ENCODE peak calls at places on chromosome 3, in five cellular contexts. One of them, this sample, is unnamed.

GRCh38 chr3:127034990-127035652 is 52.2 kb downstream of the PLXNA1 start:
- DNase-seq in upper lobe of left lung: no peak
- DNase-seq in fibroblast of lung: no peak
- DNase-seq in PC-9: no peak
- DNase-seq in CD8-positive, alpha-beta memory T cell: peak; percentile 17
- DNase-seq in this sample: no peak

GRCh38 chr3:193903976-193904375 is 232.0 kb upstream of the HES1 start:
- DNase-seq in upper lobe of left lung: no peak
- DNase-seq in CD8-positive, alpha-beta memory T cell: no peak
- DNase-seq in PC-9: no peak
- DNase-seq in fibroblast of lung: no peak
- DNase-seq in this sample: no peak

GRCh38 chr3:69403406-69403934 is 17.6 kb upstream of the FRMD4B start:
- DNase-seq in upper lobe of left lung: no peak
- DNase-seq in PC-9: no peak
- DNase-seq in fibroblast of lung: no peak
- DNase-seq in CD8-positive, alpha-beta memory T cell: no peak
- DNase-seq in this sample: no peak

GRCh38 chr3:134449951-134450350 is 35.8 kb downstream of the ANAPC13 start:
- DNase-seq in fibroblast of lung: no peak
- DNase-seq in PC-9: no peak
- DNase-seq in upper lobe of left lung: no peak
- DNase-seq in CD8-positive, alpha-beta memory T cell: no peak
- DNase-seq in this sample: no peak

GRCh38 chr3:129723558-129724324 is 117.3 kb upstream of the PLXND1 start:
- DNase-seq in fibroblast of lung: peak; percentile 93
- DNase-seq in PC-9: peak; percentile 39
- DNase-seq in CD8-positive, alpha-beta memory T cell: no peak
- DNase-seq in upper lobe of left lung: peak; percentile 40
- DNase-seq in this sample: no peak

GRCh38 chr3:69197922-69198540 is 75.6 kb upstream of the LMOD3 start:
- DNase-seq in upper lobe of left lung: no peak
- DNase-seq in fibroblast of lung: no peak
- DNase-seq in PC-9: no peak
- DNase-seq in CD8-positive, alpha-beta memory T cell: peak; percentile 78
- DNase-seq in this sample: no peak

GRCh38 chr3:138332472-138333073 is 2.9 kb upstream of the NME9 start:
- DNase-seq in CD8-positive, alpha-beta memory T cell: no peak
- DNase-seq in upper lobe of left lung: no peak
- DNase-seq in fibroblast of lung: peak; percentile 66
- DNase-seq in PC-9: no peak
- DNase-seq in this sample: no peak

GRCh38 chr3:171343688-171344087 is 116.5 kb downstream of the TNIK start:
- DNase-seq in PC-9: no peak
- DNase-seq in fibroblast of lung: no peak
- DNase-seq in upper lobe of left lung: no peak
- DNase-seq in CD8-positive, alpha-beta memory T cell: no peak
- DNase-seq in this sample: no peak

GRCh38 chr3:34229871-34230270 is 431.4 kb downstream of the PDCD6IP start:
- DNase-seq in upper lobe of left lung: no peak
- DNase-seq in PC-9: no peak
- DNase-seq in fibroblast of lung: no peak
- DNase-seq in CD8-positive, alpha-beta memory T cell: no peak
- DNase-seq in this sample: no peak

GRCh38 chr3:82509106-82509842 is 747.8 kb upstream of the GBE1 start:
- DNase-seq in PC-9: no peak
- DNase-seq in upper lobe of left lung: no peak
- DNase-seq in CD8-positive, alpha-beta memory T cell: no peak
- DNase-seq in fibroblast of lung: no peak
- DNase-seq in this sample: no peak

GRCh38 chr3:186254676-186255665 is 107.1 kb downstream of the DGKG start:
- DNase-seq in PC-9: no peak
- DNase-seq in fibroblast of lung: no peak
- DNase-seq in CD8-positive, alpha-beta memory T cell: no peak
- DNase-seq in upper lobe of left lung: peak; percentile 26
- DNase-seq in this sample: no peak

GRCh38 chr3:178777718-178778411 is 241.6 kb downstream of the KCNMB2 start:
- DNase-seq in fibroblast of lung: no peak
- DNase-seq in PC-9: no peak
- DNase-seq in CD8-positive, alpha-beta memory T cell: no peak
- DNase-seq in upper lobe of left lung: no peak
- DNase-seq in this sample: no peak

GRCh38 chr3:189903562-189904250 is 217.0 kb downstream of the P3H2 start:
- DNase-seq in fibroblast of lung: no peak
- DNase-seq in CD8-positive, alpha-beta memory T cell: no peak
- DNase-seq in PC-9: no peak
- DNase-seq in upper lobe of left lung: no peak
- DNase-seq in this sample: no peak

GRCh38 chr3:9808345-9809037 is 1.6 kb upstream of the TTLL3 start:
- DNase-seq in fibroblast of lung: peak; percentile 22
- DNase-seq in PC-9: peak; percentile 29
- DNase-seq in CD8-positive, alpha-beta memory T cell: peak; percentile 61
- DNase-seq in upper lobe of left lung: no peak
- DNase-seq in this sample: peak; percentile 21

GRCh38 chr3:124826703-124827102 is 60.5 kb downstream of the ITGB5 start:
- DNase-seq in fibroblast of lung: peak; percentile 94
- DNase-seq in PC-9: no peak
- DNase-seq in upper lobe of left lung: no peak
- DNase-seq in CD8-positive, alpha-beta memory T cell: no peak
- DNase-seq in this sample: no peak

GRCh38 chr3:62241279-62241678 is 132.1 kb downstream of the FEZF2 start:
- DNase-seq in PC-9: no peak
- DNase-seq in upper lobe of left lung: no peak
- DNase-seq in CD8-positive, alpha-beta memory T cell: no peak
- DNase-seq in fibroblast of lung: no peak
- DNase-seq in this sample: no peak

GRCh38 chr3:94862703-94863102 is 799.8 kb downstream of the NSUN3 start:
- DNase-seq in fibroblast of lung: no peak
- DNase-seq in PC-9: no peak
- DNase-seq in CD8-positive, alpha-beta memory T cell: no peak
- DNase-seq in upper lobe of left lung: no peak
- DNase-seq in this sample: no peak

GRCh38 chr3:31106204-31106603 is 211.7 kb upstream of the GADL1 start:
- DNase-seq in fibroblast of lung: peak; percentile 59
- DNase-seq in PC-9: peak; percentile 9
- DNase-seq in CD8-positive, alpha-beta memory T cell: no peak
- DNase-seq in upper lobe of left lung: no peak
- DNase-seq in this sample: no peak

GRCh38 chr3:127442551-127442950 is 148.0 kb downstream of the TPRA1 start:
- DNase-seq in upper lobe of left lung: peak; percentile 3
- DNase-seq in PC-9: no peak
- DNase-seq in CD8-positive, alpha-beta memory T cell: no peak
- DNase-seq in fibroblast of lung: no peak
- DNase-seq in this sample: no peak

GRCh38 chr3:194617827-194618226 is 15.4 kb downstream of the TMEM44 start:
- DNase-seq in upper lobe of left lung: no peak
- DNase-seq in PC-9: peak; percentile 78
- DNase-seq in CD8-positive, alpha-beta memory T cell: no peak
- DNase-seq in fibroblast of lung: peak; percentile 8
- DNase-seq in this sample: no peak

GRCh38 chr3:33385423-33385822 is 54.8 kb downstream of the UBP1 start:
- DNase-seq in CD8-positive, alpha-beta memory T cell: peak; percentile 51
- DNase-seq in fibroblast of lung: no peak
- DNase-seq in upper lobe of left lung: no peak
- DNase-seq in PC-9: no peak
- DNase-seq in this sample: no peak

DNA sequence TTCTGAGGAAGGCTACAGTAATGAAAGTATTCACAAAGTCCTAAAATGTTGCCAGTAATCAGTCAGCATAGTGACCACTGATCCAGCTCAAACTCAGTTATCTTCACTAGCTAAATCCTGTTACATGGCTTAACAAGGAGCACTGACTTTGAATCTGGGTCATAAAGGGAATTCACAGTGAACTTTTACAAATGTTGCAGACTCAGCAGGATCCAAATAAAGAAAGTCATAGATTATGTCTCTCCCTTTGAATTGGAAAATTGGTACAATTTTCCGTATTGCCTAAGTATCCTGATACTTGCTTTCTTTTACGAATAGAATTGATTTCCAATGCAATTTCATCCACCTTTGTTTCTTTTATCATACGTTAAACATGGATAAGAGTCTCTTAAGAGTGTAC is 431.5 kb upstream of the CNTN6 start:
- DNase-seq in upper lobe of left lung: no peak
- DNase-seq in fibroblast of lung: no peak
- DNase-seq in CD8-positive, alpha-beta memory T cell: no peak
- DNase-seq in PC-9: no peak
- DNase-seq in this sample: no peak
- H3K9me3 ChIP-seq in upper lobe of left lung: no peaks in the 10 kb centered on the region
- H3K9me3 ChIP-seq in fibroblast of lung: no peaks in the 10 kb centered on the region
- H3K9me3 ChIP-seq in CD8-positive, alpha-beta memory T cell: no peaks in the 10 kb centered on the region
- H3K9me3 ChIP-seq in PC-9: no peaks in the 10 kb centered on the region
- H3K9me3 ChIP-seq in this sample: peaks cover 3% of the 10 kb centered on the region

GRCh38 chr3:28013864-28014473 is 227.4 kb upstream of the CMC1 start:
- DNase-seq in fibroblast of lung: no peak
- DNase-seq in upper lobe of left lung: no peak
- DNase-seq in PC-9: no peak
- DNase-seq in CD8-positive, alpha-beta memory T cell: no peak
- DNase-seq in this sample: no peak

GRCh38 chr3:28012830-28013229 is 228.6 kb upstream of the CMC1 start:
- DNase-seq in PC-9: no peak
- DNase-seq in fibroblast of lung: no peak
- DNase-seq in CD8-positive, alpha-beta memory T cell: no peak
- DNase-seq in upper lobe of left lung: no peak
- DNase-seq in this sample: no peak

GRCh38 chr3:28008235-28008634 is 233.2 kb upstream of the CMC1 start:
- DNase-seq in upper lobe of left lung: no peak
- DNase-seq in fibroblast of lung: no peak
- DNase-seq in CD8-positive, alpha-beta memory T cell: no peak
- DNase-seq in PC-9: no peak
- DNase-seq in this sample: no peak
- H3K9me3 ChIP-seq in upper lobe of left lung: no peaks in the 10 kb centered on the region
- H3K9me3 ChIP-seq in fibroblast of lung: no peaks in the 10 kb centered on the region
- H3K9me3 ChIP-seq in CD8-positive, alpha-beta memory T cell: no peaks in the 10 kb centered on the region
- H3K9me3 ChIP-seq in PC-9: no peaks in the 10 kb centered on the region
- H3K9me3 ChIP-seq in this sample: no peaks in the 10 kb centered on the region

GRCh38 chr3:2205692-2206091 is 107.0 kb downstream of the CNTN4 start:
- DNase-seq in PC-9: no peak
- DNase-seq in upper lobe of left lung: no peak
- DNase-seq in fibroblast of lung: no peak
- DNase-seq in CD8-positive, alpha-beta memory T cell: no peak
- DNase-seq in this sample: no peak

GRCh38 chr3:2206536-2206935 is 107.9 kb downstream of the CNTN4 start:
- DNase-seq in upper lobe of left lung: no peak
- DNase-seq in PC-9: no peak
- DNase-seq in fibroblast of lung: no peak
- DNase-seq in CD8-positive, alpha-beta memory T cell: no peak
- DNase-seq in this sample: no peak

GRCh38 chr3:2212211-2212610 is 113.5 kb downstream of the CNTN4 start:
- DNase-seq in CD8-positive, alpha-beta memory T cell: no peak
- DNase-seq in upper lobe of left lung: no peak
- DNase-seq in PC-9: no peak
- DNase-seq in fibroblast of lung: no peak
- DNase-seq in this sample: no peak

DNA sequence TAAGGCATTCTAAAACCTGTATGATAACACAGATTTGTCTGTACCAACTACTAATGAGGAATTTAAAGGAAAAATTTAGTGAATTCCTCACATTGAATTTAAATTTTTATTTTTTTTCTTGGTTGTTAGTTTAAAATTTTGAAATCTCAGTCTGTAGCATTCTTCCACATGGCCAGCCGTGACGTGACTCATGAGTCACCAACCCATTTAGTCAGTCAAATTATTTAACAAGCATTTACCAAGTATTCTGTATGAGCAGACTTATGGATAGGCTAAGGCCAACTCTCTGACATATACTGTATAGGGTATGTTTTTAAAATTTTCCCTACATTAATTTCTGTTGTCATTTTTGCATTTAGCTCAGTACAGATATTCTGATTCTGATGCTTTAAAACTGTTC is 112.9 kb downstream of the CNTN4 start:
- DNase-seq in PC-9: no peak
- DNase-seq in CD8-positive, alpha-beta memory T cell: no peak
- DNase-seq in fibroblast of lung: no peak
- DNase-seq in upper lobe of left lung: no peak
- DNase-seq in this sample: no peak
- H3K9me3 ChIP-seq in PC-9: no peaks in the 10 kb centered on the region
- H3K9me3 ChIP-seq in CD8-positive, alpha-beta memory T cell: no peaks in the 10 kb centered on the region
- H3K9me3 ChIP-seq in fibroblast of lung: no peaks in the 10 kb centered on the region
- H3K9me3 ChIP-seq in upper lobe of left lung: no peaks in the 10 kb centered on the region
- H3K9me3 ChIP-seq in this sample: no peaks in the 10 kb centered on the region

DNA sequence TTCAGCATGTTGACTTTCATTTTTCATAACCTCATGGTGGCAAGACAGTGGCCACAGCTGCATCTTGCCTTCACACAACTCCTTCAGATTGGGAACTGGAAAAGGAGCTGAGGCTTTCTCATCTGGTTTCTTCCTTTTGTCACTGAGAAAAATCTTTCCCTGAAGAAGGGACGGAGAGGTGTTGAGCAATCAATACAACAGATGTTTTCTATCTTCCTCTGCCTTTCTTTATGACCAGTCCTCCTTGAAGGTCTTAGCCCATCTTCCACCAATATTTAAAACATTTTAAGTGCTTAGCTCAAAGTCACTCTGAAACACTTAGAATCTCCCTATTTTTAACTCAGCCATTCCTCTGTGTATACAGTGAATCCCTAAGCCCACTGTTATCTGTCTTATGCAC is 11.9 kb downstream of the ZNF660 start:
- DNase-seq in fibroblast of lung: peak; percentile 56
- DNase-seq in CD8-positive, alpha-beta memory T cell: no peak
- DNase-seq in upper lobe of left lung: no peak
- DNase-seq in PC-9: no peak
- DNase-seq in this sample: no peak
- H3K9me3 ChIP-seq in fibroblast of lung: no peaks in the 10 kb centered on the region
- H3K9me3 ChIP-seq in CD8-positive, alpha-beta memory T cell: peaks cover 12% of the 10 kb centered on the region
- H3K9me3 ChIP-seq in upper lobe of left lung: peaks cover 34% of the 10 kb centered on the region
- H3K9me3 ChIP-seq in PC-9: no peaks in the 10 kb centered on the region
- H3K9me3 ChIP-seq in this sample: peaks cover 3% of the 10 kb centered on the region

DNA sequence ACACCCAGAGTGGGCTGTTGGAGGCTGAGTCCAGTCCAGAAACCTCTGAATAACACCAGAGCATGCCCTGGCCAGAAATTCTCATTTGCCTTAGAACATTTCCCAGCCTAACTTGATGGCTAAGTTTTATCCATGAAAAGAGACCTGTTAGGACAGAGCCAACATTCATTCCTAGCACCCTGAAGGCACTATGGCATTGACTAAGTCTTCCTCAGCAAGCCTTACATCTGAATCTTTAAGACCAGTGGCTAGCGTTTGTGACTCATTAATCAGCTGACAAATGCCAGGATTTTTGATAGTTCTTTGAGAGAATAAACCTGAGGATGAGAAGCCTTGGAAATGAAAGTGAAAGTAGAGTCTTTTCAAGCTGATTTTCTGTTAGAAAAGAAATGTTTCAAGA is 1087.1 kb upstream of the ALCAM start:
- DNase-seq in fibroblast of lung: peak; percentile 61
- DNase-seq in upper lobe of left lung: no peak
- DNase-seq in CD8-positive, alpha-beta memory T cell: no peak
- DNase-seq in PC-9: no peak
- DNase-seq in this sample: no peak
- H3K9me3 ChIP-seq in fibroblast of lung: no peaks in the 10 kb centered on the region
- H3K9me3 ChIP-seq in upper lobe of left lung: peaks cover 17% of the 10 kb centered on the region
- H3K9me3 ChIP-seq in CD8-positive, alpha-beta memory T cell: peaks cover 8% of the 10 kb centered on the region
- H3K9me3 ChIP-seq in PC-9: peaks cover 30% of the 10 kb centered on the region
- H3K9me3 ChIP-seq in this sample: no peaks in the 10 kb centered on the region

DNA sequence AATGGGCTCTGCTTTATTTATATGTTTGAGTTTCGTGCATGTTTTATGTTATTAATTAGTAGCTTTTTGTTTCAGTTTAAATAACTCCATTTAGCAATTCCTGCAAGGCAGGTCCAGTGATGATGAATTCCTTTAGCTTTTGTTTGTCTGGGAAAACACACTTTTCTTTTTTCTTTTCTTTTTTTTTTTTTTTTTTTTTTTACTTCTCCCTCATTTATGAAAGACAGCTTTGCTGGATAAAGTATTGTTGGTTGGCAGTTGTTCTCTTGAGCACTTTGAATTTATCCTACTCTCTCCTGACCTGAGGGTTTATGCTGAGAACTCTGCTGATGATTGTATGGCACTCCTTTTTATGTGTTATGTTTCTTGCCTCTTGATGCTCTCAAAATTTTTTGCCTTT is 35.7 kb downstream of the TMEM39A start:
- DNase-seq in upper lobe of left lung: no peak
- DNase-seq in CD8-positive, alpha-beta memory T cell: no peak
- DNase-seq in fibroblast of lung: peak; percentile 14
- DNase-seq in PC-9: no peak
- DNase-seq in this sample: no peak
- H3K9me3 ChIP-seq in upper lobe of left lung: peaks cover 25% of the 10 kb centered on the region
- H3K9me3 ChIP-seq in CD8-positive, alpha-beta memory T cell: peaks cover 24% of the 10 kb centered on the region
- H3K9me3 ChIP-seq in fibroblast of lung: no peaks in the 10 kb centered on the region
- H3K9me3 ChIP-seq in PC-9: peaks cover 59% of the 10 kb centered on the region
- H3K9me3 ChIP-seq in this sample: peaks cover 23% of the 10 kb centered on the region